ENCODE peak calls at places on chromosome 19, in ten cellular contexts. X is PC-3, T is body of pancreas, J is sigmoid colon, P is tibial nerve, D is left ventricle myocardium inferior, U is tibial artery, M is stomach, Y is endodermal cell, O is upper lobe of right lung. L is an unnamed sample.

GRCh38 chr19:55641376-55642152 is 762 bp downstream of the ZNF580 start:
- DNase-seq in X (no peak), O (no peak), P (no peak), M (no peak), U (no peak), D (no peak), J (peak), T (no peak), Y (no peak), L (peak)

GRCh38 chr19:46353730-46354528 is 7.0 kb downstream of the PPP5C start:
- DNase-seq in T (no peak), J (peak), M (peak), D (no peak), O (peak), X (no peak), P (no peak), Y (no peak), U (peak), L (no peak)

GRCh38 chr19:45499196-45500180 is 1.2 kb downstream of the PPM1N start:
- DNase-seq in U (no peak), X (peak), Y (peak), T (peak), M (no peak), P (peak), J (no peak), D (no peak), O (peak), L (peak)

GRCh38 chr19:35811317-35812219 is 1.1 kb downstream of the PRODH2 start:
- DNase-seq in M (no peak), U (no peak), T (no peak), O (no peak), P (no peak), J (no peak), Y (no peak), X (no peak), D (no peak), L (no peak)

GRCh38 chr19:18995804-18996241 is 37.5 kb downstream of the SUGP2 start:
- DNase-seq in P (no peak), X (peak), Y (peak), J (peak), D (peak), T (peak), O (peak), M (peak), U (no peak), L (peak)

GRCh38 chr19:46356670-46357055 is 9.8 kb downstream of the PPP5C start:
- DNase-seq in M (no peak), P (no peak), J (peak), O (no peak), T (no peak), D (no peak), X (no peak), U (no peak), Y (no peak), L (no peak)

GRCh38 chr19:54453921-54454780 is 5.2 kb downstream of the LENG8 start:
- DNase-seq in U (no peak), Y (no peak), X (no peak), J (no peak), O (no peak), P (no peak), T (no peak), D (no peak), M (no peak), L (no peak)

GRCh38 chr19:17214531-17215124 is 529 bp upstream of the USE1 start:
- DNase-seq in U (no peak), J (no peak), O (no peak), X (no peak), Y (peak), M (no peak), D (no peak), T (no peak), P (no peak), L (no peak)

GRCh38 chr19:56821209-56821608 is 19.3 kb downstream of the PEG3 start:
- DNase-seq in M (no peak), P (no peak), X (no peak), T (no peak), O (no peak), U (no peak), J (no peak), D (no peak), Y (no peak), L (no peak)

GRCh38 chr19:35436477-35437141 is 11.4 kb upstream of the FFAR2 start:
- DNase-seq in X (peak), T (peak), P (peak), Y (no peak), D (no peak), J (no peak), O (no peak), U (no peak), M (peak), L (peak)

GRCh38 chr19:8174706-8175105 is 25.3 kb upstream of the FBN3 start:
- DNase-seq in M (no peak), D (no peak), O (no peak), P (no peak), Y (no peak), T (no peak), J (no peak), X (peak), U (no peak), L (no peak)

GRCh38 chr19:49570138-49570856 is 10.1 kb downstream of the NOSIP start:
- DNase-seq in P (peak), X (peak), J (no peak), M (peak), U (no peak), Y (peak), T (peak), O (no peak), D (no peak), L (peak)

GRCh38 chr19:33306853-33307792 is 4.8 kb upstream of the CEBPA start:
- DNase-seq in P (no peak), U (no peak), T (peak), J (no peak), M (peak), X (no peak), Y (no peak), O (no peak), D (no peak), L (no peak)
- H3K27ac ChIP-seq in P (no peak), U (no peak), T (peak), J (no peak), M (no peak), X (no peak), Y (no peak), O (no peak), D (no peak), L (no peak)

GRCh38 chr19:3525052-3525451 is 13.9 kb upstream of the TEKTIP1 start:
- DNase-seq in O (no peak), J (no peak), P (no peak), X (no peak), T (no peak), D (no peak), U (no peak), Y (no peak), M (no peak), L (no peak)

GRCh38 chr19:3522421-3523360 is 16.3 kb upstream of the TEKTIP1 start:
- DNase-seq in M (no peak), X (no peak), Y (no peak), D (no peak), O (peak), U (no peak), P (no peak), J (no peak), T (no peak), L (no peak)

GRCh38 chr19:3521104-3521445 is 15.0 kb downstream of the FZR1 start:
- DNase-seq in O (no peak), T (no peak), X (no peak), J (no peak), Y (no peak), D (no peak), P (no peak), M (no peak), U (no peak), L (no peak)

GRCh38 chr19:3524075-3524842 is 14.7 kb upstream of the TEKTIP1 start:
- DNase-seq in O (no peak), Y (no peak), J (no peak), T (no peak), P (no peak), D (no peak), M (no peak), U (no peak), X (no peak), L (no peak)

DNA sequence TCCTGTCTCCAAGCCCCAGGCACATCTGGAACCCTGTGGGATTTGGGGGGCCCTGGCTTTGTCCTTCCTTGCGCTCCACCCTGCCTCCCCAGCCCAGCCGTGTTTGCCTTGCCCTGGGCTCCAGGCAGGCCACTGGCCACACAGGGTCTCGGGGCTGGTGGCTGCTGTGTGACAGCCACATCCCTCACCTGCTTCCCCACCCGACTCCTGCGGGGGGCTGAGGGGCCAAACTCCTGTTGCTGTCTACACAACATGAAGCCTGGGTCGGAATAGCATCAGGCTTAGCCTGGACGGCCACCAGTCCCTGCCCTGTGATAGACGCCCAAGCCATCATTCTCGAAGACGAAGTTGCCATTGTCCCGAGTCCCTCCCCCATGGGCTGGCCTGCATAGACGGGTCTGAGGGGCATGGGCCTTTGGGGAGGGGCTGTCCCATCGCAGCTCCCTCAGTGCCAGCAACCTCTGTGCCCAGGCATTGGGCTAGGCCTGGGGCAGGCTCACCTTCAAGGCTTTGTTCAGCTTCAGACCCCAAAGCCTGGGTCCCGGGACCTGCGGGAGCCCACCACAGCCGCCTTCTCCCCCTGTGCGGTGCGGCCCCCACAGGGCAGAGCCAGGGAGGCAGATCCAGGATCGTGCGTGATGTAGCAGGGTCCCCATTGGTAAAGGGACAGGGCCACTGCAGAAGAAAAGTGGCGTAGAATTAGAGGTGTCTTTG is 15.5 kb upstream of the TEKTIP1 start:
- DNase-seq in M (no peak), X (no peak), Y (no peak), O (no peak), D (no peak), J (no peak), P (no peak), T (no peak), U (no peak), L (no peak)
- TF ChIP-seq CTCF in M (no peak), X (no peak), Y (no peak), O (no peak), D (no peak), J (no peak), P (no peak), T (no peak), U (no peak), L (no peak)

DNA sequence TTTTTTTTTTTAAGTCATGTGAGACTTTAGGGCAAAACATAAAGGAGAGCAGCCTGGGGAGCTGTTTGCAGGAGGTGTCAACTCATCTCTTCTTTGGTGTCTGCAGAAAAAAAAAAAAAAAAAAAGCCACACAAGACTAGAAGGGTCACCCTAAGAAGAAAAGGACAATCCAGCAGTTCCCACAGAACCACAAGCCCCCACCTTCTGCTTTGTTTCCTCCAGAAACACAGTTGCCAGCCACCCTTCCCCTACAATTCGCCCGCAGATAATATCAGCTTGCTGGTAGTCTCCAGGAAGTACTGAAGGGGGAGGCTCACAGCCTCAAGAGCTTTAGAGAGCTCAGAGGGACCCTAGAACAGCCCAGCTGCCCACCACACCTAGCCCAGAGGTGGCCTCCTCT is 22.3 kb upstream of the ZBTB7A start:
- DNase-seq in O (no peak), P (no peak), Y (no peak), D (no peak), J (no peak), X (no peak), T (no peak), M (no peak), U (no peak), L (peak)
- H3K27ac ChIP-seq in O (peak), P (peak), Y (no peak), D (peak), J (no peak), X (no peak), T (no peak), M (peak), U (no peak), L (peak)

GRCh38 chr19:51064534-51065220 is at the start of gene KLK13:
- DNase-seq in Y (peak), J (no peak), T (peak), P (no peak), O (peak), U (no peak), X (no peak), D (peak), M (peak), L (no peak)

GRCh38 chr19:51063664-51064063 is 1.2 kb downstream of the KLK13 start:
- DNase-seq in Y (no peak), U (no peak), M (peak), O (no peak), D (no peak), J (no peak), P (no peak), T (peak), X (no peak), L (no peak)

GRCh38 chr19:51065221-51065960 is 499 bp upstream of the KLK13 start:
- DNase-seq in P (no peak), D (no peak), Y (no peak), M (peak), J (no peak), X (no peak), T (no peak), U (no peak), O (no peak), L (no peak)

GRCh38 chr19:51066393-51066792 is 1.5 kb upstream of the KLK13 start:
- DNase-seq in U (no peak), T (no peak), J (no peak), Y (peak), O (no peak), D (no peak), X (no peak), P (no peak), M (peak), L (no peak)

GRCh38 chr19:51066816-51067215 is 1.9 kb upstream of the KLK13 start:
- DNase-seq in U (no peak), M (no peak), P (no peak), Y (no peak), J (no peak), T (no peak), D (no peak), X (no peak), O (no peak), L (no peak)
- TF ChIP-seq CTCF in U (no peak), M (no peak), P (no peak), Y (no peak), J (no peak), T (no peak), D (no peak), X (no peak), O (no peak), L (no peak)

GRCh38 chr19:42233638-42234292 is 8.6 kb downstream of the GSK3A start:
- DNase-seq in P (no peak), J (no peak), U (no peak), Y (no peak), T (no peak), O (no peak), M (no peak), D (no peak), X (no peak), L (no peak)

GRCh38 chr19:42235181-42235580 is 7.2 kb downstream of the GSK3A start:
- DNase-seq in J (no peak), M (no peak), P (no peak), X (no peak), T (no peak), U (no peak), O (no peak), D (no peak), Y (no peak), L (no peak)

GRCh38 chr19:42234364-42234763 is 8.0 kb downstream of the GSK3A start:
- DNase-seq in J (no peak), Y (no peak), X (no peak), O (no peak), U (no peak), M (no peak), P (no peak), T (no peak), D (no peak), L (no peak)

GRCh38 chr19:42232435-42232834 is 10.0 kb downstream of the GSK3A start:
- DNase-seq in U (no peak), Y (no peak), P (no peak), M (no peak), T (no peak), O (no peak), D (no peak), X (no peak), J (no peak), L (no peak)

DNA sequence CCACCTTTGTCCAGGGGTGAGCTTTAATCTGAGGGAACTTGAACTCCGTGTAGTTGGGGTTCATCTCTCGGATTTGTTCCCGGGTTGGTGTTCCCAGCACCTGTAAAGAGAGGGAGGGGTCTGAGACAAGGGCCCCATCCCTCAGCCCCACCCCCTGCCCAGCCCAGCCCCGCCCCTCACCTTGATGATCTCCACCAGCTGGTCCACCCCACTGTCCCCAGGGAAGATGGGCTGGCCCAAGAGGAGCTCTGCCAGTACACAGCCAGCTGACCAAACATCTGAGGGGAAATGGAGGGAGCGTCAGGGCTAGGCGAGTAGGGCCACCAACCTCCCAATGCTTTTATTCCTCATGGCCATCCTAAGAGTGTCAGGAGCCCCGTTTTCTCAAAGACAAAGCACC is 9.3 kb downstream of the GSK3A start:
- DNase-seq in U (no peak), P (no peak), T (no peak), X (no peak), J (no peak), Y (no peak), M (no peak), D (no peak), O (no peak), L (no peak)
- H3K27ac ChIP-seq in U (no peak), P (no peak), T (no peak), X (no peak), J (no peak), Y (no peak), M (no peak), D (no peak), O (no peak), L (no peak)

GRCh38 chr19:1618157-1619093 is 13.2 kb upstream of the UQCR11 start:
- DNase-seq in Y (peak), U (no peak), X (peak), D (no peak), O (no peak), J (no peak), T (peak), M (peak), P (no peak), L (peak)
- TF ChIP-seq CTCF in Y (peak), U (peak), X (peak), D (peak), O (peak), J (peak), T (peak), M (no peak), P (no peak), L (peak)

GRCh38 chr19:10500247-10500592 is 2.9 kb downstream of the KEAP1 start:
- DNase-seq in T (no peak), X (no peak), J (no peak), M (no peak), D (no peak), U (no peak), P (no peak), Y (no peak), O (no peak), L (no peak)

GRCh38 chr19:10502524-10503001 is 593 bp downstream of the KEAP1 start:
- DNase-seq in J (peak), T (peak), P (peak), Y (peak), X (peak), U (peak), O (peak), D (peak), M (peak), L (peak)

GRCh38 chr19:10501971-10502523 is 1.1 kb downstream of the KEAP1 start:
- DNase-seq in D (peak), M (peak), X (peak), Y (peak), T (peak), P (peak), O (peak), J (peak), U (peak), L (peak)

GRCh38 chr19:10497371-10497770 is 5.8 kb downstream of the KEAP1 start:
- DNase-seq in J (no peak), P (no peak), D (no peak), T (no peak), Y (no peak), O (no peak), U (no peak), X (no peak), M (no peak), L (no peak)

DNA sequence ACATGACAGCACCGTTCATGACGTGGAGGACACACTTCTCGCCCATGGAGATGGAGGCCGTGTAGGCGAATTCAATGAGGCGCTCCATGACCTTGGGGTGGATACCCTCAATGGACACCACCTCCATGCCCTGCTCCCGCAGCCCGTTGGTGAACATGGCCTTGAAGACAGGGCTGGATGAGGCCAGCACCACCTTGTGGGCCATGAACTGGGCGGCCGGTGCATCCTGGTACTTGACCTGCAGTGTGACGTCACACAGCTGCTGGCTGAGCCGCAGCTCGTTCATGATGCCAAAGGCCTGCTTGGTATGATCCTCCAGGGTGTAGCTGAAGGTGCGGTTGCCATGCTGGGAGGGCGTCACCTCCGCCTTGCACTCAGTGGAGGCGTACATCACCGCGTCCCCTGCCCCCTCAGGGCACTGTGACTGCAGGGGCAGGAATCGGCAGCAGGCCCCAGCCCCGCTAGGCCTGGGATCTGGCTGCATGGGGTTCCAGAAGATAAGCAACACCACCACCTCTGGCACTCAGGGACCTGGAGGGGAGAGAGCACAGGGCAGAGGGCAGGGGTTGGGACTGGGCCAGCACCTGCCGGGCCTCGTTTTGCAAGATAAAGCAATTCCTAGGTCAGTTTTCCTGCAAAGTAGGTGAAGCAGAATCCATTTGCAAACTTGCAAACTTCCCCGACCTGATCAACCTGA is 3.5 kb downstream of the KEAP1 start:
- DNase-seq in Y (peak), T (no peak), U (no peak), J (no peak), D (no peak), M (no peak), X (no peak), P (no peak), O (no peak), L (no peak)
- H3K27ac ChIP-seq in Y (no peak), T (no peak), U (no peak), J (peak), D (no peak), M (no peak), X (no peak), P (peak), O (no peak), L (no peak)

DNA sequence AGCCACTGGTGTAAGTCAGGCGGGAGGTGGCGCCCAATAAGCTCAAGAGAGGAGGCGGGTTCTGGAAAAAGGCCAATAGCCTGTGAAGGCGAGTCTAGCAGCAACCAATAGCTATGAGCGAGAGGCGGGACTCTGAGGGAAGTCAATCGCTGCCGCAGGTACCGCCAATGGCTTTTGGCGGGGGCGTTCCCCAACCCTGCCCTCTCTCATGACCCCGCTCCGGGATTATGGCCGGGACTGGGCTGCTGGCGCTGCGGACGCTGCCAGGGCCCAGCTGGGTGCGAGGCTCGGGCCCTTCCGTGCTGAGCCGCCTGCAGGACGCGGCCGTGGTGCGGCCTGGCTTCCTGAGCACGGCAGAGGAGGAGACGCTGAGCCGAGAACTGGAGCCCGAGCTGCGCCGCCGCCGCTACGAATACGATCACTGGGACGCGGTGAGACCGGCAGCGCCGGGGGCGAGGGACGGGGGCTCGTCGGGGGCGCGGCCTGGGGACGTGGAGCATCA is at the start of gene ALKBH7:
- DNase-seq in J (peak), O (peak), P (peak), D (peak), X (peak), Y (peak), M (peak), T (peak), U (peak), L (peak)
- TF ChIP-seq CTCF in J (no peak), O (peak), P (peak), D (no peak), X (no peak), Y (no peak), M (no peak), T (no peak), U (no peak), L (no peak)

L was measured in colonic mucosa.